ENCODE peak calls at places on chromosomes 6 and 20, in nine cellular contexts. V is HFFc6, E is nephron progenitor cell, H is tibial artery, W is left lung, J is fibroblast of the aortic adventitia, C is lower lobe of right lung, Y is RWPE1, K is fibroblast of pulmonary artery. I is an unnamed sample.

GRCh38 chr20:46264391-46265266 is 43.7 kb downstream of the CDH22 start:
- DNase-seq in V (no peak), E (no peak), H (no peak), W (no peak), J (no peak), C (no peak), Y (no peak), K (no peak), I (no peak)

GRCh38 chr20:36624068-36624813 is 18.7 kb downstream of the RAB5IF start:
- DNase-seq in V (no peak), E (no peak), H (no peak), W (no peak), J (no peak), C (no peak), Y (no peak), K (peak), I (no peak)

GRCh38 chr6:499617-500016 is 108.1 kb downstream of the IRF4 start:
- DNase-seq in V (no peak), E (no peak), H (no peak), W (no peak), J (no peak), C (no peak), Y (no peak), K (no peak), I (no peak)

GRCh38 chr6:136468711-136469110 is 81.5 kb downstream of the MAP7 start:
- DNase-seq in V (no peak), E (no peak), H (no peak), W (no peak), J (no peak), C (no peak), Y (no peak), K (no peak), I (no peak)

GRCh38 chr20:63230800-63231268 is 4.9 kb upstream of the BIRC7 start:
- DNase-seq in V (peak), E (peak), H (no peak), W (peak), J (peak), C (no peak), Y (no peak), K (peak), I (no peak)

GRCh38 chr20:47999166-47999565 is 213.9 kb upstream of the SULF2 start:
- DNase-seq in V (no peak), E (no peak), H (no peak), W (no peak), J (no peak), C (no peak), Y (peak), K (peak), I (no peak)

GRCh38 chr20:3811421-3812258 is 8.7 kb upstream of the AP5S1 start:
- DNase-seq in V (peak), E (no peak), H (peak), W (peak), J (peak), C (peak), Y (peak), K (peak), I (peak)

GRCh38 chr20:25057234-25058050 is 497 bp downstream of the ACSS1 start:
- DNase-seq in V (peak), E (peak), H (peak), W (peak), J (peak), C (peak), Y (peak), K (peak), I (no peak)

GRCh38 chr6:25883991-25884390 is 9.9 kb upstream of the SLC17A3 start:
- DNase-seq in V (peak), E (no peak), H (no peak), W (no peak), J (peak), C (no peak), Y (peak), K (peak), I (no peak)

GRCh38 chr20:23880426-23880825 is 878 bp upstream of the CST5 start:
- DNase-seq in V (no peak), E (no peak), H (no peak), W (no peak), J (no peak), C (peak), Y (no peak), K (no peak), I (no peak)

GRCh38 chr6:90369651-90370050 is 73.0 kb upstream of the BACH2 start:
- DNase-seq in V (no peak), E (no peak), H (no peak), W (no peak), J (no peak), C (no peak), Y (no peak), K (no peak), I (no peak)

GRCh38 chr6:42786525-42786985 is 4.7 kb downstream of the BICRAL start:
- DNase-seq in V (no peak), E (no peak), H (no peak), W (no peak), J (no peak), C (no peak), Y (no peak), K (no peak), I (no peak)

GRCh38 chr20:54108394-54108643 is 37.9 kb upstream of the BCAS1 start:
- DNase-seq in V (no peak), E (no peak), H (no peak), W (no peak), J (no peak), C (no peak), Y (no peak), K (no peak), I (no peak)

GRCh38 chr6:150229775-150230561 is 87.1 kb downstream of the PPP1R14C start:
- DNase-seq in V (peak), E (no peak), H (no peak), W (no peak), J (peak), C (no peak), Y (peak), K (no peak), I (no peak)

GRCh38 chr6:33428219-33428890 is 8.5 kb downstream of the SYNGAP1 start:
- DNase-seq in V (peak), E (no peak), H (peak), W (no peak), J (no peak), C (peak), Y (peak), K (peak), I (no peak)

GRCh38 chr6:31587791-31588777 is 2.0 kb downstream of the LST1 start:
- DNase-seq in V (no peak), E (no peak), H (no peak), W (no peak), J (no peak), C (no peak), Y (no peak), K (no peak), I (no peak)

GRCh38 chr6:31586596-31586995 is 519 bp downstream of the LST1 start:
- DNase-seq in V (no peak), E (no peak), H (no peak), W (peak), J (no peak), C (no peak), Y (no peak), K (no peak), I (no peak)

GRCh38 chr6:31586013-31586412 is at the start of gene LST1:
- DNase-seq in V (no peak), E (no peak), H (no peak), W (no peak), J (no peak), C (no peak), Y (no peak), K (peak), I (no peak)

GRCh38 chr6:31582230-31582601 is at the start of gene LTB:
- DNase-seq in V (no peak), E (no peak), H (no peak), W (peak), J (no peak), C (no peak), Y (no peak), K (no peak), I (no peak)

DNA sequence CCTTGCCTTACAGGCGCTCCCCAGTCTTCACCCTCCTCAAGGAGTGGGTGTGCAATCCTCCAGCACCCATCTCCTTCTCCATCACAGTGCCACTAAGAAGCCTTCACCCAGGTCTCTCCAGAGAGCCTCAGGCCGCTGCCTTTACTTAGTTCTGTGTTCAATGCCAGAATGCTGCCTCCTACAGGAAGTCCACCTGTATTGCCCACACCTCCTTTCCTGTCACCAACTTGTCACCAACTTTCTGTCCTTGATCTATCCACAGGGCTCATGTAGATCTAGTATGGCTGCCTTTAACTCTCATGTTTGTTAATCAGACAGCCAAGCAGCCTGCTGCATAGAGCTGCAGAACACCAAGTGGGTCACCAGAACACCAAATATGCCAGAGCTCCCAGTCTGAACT is 546 bp upstream of the LST1 start:
- DNase-seq in V (peak), E (no peak), H (no peak), W (no peak), J (no peak), C (no peak), Y (no peak), K (no peak), I (no peak)
- TF ChIP-seq CTCF in V (peak), E (peak), H (no peak), W (peak), J (peak), C (peak), Y (no peak), K (peak), I (peak)

DNA sequence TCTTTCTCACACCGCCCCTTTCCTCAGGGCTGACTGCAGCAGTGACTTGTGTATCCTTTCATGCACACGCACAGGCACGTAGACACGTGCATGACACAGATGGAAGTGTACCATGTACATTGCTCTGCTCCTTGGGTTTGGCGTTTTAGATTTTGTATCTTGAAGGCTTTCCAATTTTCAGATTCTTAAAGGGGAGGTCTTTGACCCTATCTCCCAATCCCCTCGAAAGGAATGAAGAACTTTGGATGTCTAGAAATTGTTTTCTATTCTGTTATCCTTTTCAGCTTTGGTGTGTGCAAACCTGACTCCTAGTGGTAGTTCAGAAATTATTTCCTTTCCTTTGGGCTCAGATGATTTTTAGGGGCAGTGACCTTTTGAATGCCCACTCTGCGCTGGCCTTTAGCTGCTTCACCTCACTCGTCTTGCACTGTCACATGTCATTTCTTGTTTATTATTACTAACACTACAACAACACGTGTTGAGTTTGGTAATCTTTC is 63.0 kb downstream of the HIVEP1 start:
- DNase-seq in V (no peak), E (no peak), H (no peak), W (no peak), J (peak), C (no peak), Y (no peak), K (peak), I (no peak)
- TF ChIP-seq CTCF in V (peak), E (peak), H (peak), W (peak), J (peak), C (peak), Y (no peak), K (peak), I (no peak)

DNA sequence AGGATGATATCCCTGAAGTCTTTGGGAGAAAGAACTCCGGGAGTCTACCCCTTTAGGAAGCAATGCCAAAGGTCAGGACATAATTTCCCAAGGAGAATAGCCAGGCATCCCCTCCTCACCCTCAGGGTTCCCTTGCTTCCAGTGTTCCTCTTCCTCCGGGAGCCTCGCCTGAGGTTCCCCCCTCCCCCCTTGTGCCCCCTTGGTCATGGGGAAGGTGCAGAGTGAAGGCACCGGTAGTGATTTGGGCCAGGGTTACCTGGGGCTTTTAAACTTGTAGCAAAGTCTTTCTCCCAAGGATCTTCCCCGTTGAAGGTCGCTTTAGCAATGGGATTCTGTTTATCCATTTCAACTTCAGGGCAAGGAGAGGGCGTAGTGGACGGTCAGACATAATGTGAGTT is 1.2 kb downstream of the ISM1 start:
- DNase-seq in V (no peak), E (no peak), H (no peak), W (no peak), J (no peak), C (no peak), Y (no peak), K (no peak), I (no peak)
- TF ChIP-seq CTCF in V (no peak), E (no peak), H (no peak), W (no peak), J (no peak), C (no peak), Y (no peak), K (no peak), I (no peak)

GRCh38 chr6:47247227-47247797 is 62.4 kb downstream of the TNFRSF21 start:
- DNase-seq in V (no peak), E (no peak), H (no peak), W (no peak), J (no peak), C (no peak), Y (peak), K (peak), I (no peak)
- TF ChIP-seq CTCF in V (no peak), E (no peak), H (no peak), W (no peak), J (no peak), C (no peak), Y (no peak), K (no peak), I (no peak)

DNA sequence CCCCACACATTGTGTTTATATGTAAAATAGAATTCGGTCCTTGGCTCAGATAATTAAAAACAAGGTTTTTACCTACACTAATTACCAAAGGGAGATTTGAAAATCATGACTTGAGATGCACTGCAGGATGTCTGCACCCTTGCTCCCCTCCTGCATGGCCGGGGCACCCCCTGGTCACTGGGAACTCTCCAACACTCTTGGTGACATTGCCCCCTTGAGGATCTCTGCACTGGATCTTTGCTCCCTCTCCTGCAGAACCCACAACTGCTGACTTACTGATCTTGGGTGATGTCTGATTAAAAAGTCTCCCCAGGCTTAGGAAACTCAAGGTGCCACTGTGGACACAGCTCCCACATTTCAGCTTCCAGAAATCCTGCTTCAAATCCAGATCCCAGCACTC is 17.1 kb upstream of the CSNK2A1 start:
- DNase-seq in V (no peak), E (no peak), H (no peak), W (no peak), J (no peak), C (no peak), Y (no peak), K (no peak), I (no peak)
- TF ChIP-seq CTCF in V (peak), E (no peak), H (no peak), W (no peak), J (no peak), C (no peak), Y (no peak), K (no peak), I (no peak)

GRCh38 chr20:38214871-38215788 is 45.4 kb downstream of the KIAA1755 start:
- DNase-seq in V (no peak), E (no peak), H (peak), W (no peak), J (no peak), C (no peak), Y (no peak), K (no peak), I (no peak)
- TF ChIP-seq CTCF in V (peak), E (no peak), H (no peak), W (no peak), J (peak), C (no peak), Y (no peak), K (peak), I (peak)

GRCh38 chr6:161557333-161558107 is 283.7 kb upstream of the AGPAT4 start:
- DNase-seq in V (no peak), E (peak), H (no peak), W (no peak), J (no peak), C (no peak), Y (no peak), K (no peak), I (no peak)
- TF ChIP-seq CTCF in V (no peak), E (no peak), H (no peak), W (no peak), J (no peak), C (no peak), Y (no peak), K (no peak), I (no peak)

DNA sequence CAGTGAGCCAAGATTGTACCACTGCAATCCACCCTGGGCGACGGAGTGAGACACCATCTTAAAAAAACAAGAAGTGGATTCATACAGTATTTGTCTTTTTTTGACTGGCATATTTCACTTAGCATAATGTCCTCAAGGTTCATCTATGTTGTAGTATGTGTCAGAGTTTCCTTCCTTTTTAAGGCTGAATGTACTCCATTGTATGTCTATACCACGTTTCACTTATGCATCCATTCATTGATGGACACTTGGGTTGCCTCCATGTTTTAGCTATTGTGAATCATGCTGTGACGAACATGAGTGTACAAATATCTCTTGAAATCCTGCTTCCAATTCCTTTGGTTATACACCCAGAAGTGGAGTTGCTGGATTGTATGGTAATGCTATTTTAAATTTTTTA is 28.9 kb upstream of the FAM83D start:
- DNase-seq in V (no peak), E (no peak), H (no peak), W (no peak), J (no peak), C (no peak), Y (no peak), K (no peak), I (no peak)
- TF ChIP-seq CTCF in V (no peak), E (no peak), H (no peak), W (no peak), J (no peak), C (no peak), Y (no peak), K (no peak), I (no peak)

GRCh38 chr20:5531318-5532081 is 214.7 kb upstream of the PROKR2 start:
- DNase-seq in V (peak), E (no peak), H (no peak), W (no peak), J (peak), C (peak), Y (no peak), K (peak), I (no peak)
- TF ChIP-seq CTCF in V (no peak), E (no peak), H (no peak), W (no peak), J (no peak), C (no peak), Y (no peak), K (no peak), I (no peak)

I was measured in mesothelial cell of epicardium.